ENCODE peak calls at places on chromosomes 11 and 22, in seven cellular contexts. A is brain microvascular endothelial cell, M is PC-3, G is activated B cell treated with CpG ODN at 0.5 μM for 24 hours, E is endothelial cell, J is RWPE2, H is AG09309. R is an unnamed sample.

GRCh38 chr11:27028653-27029052 is 12.0 kb upstream of the BBOX1 start:
- DNase-seq in A (no peak), H (no peak), E (no peak), G (no peak), J (no peak), M (no peak), R (no peak)

GRCh38 chr11:111926505-111927391 is 8.0 kb downstream of the C11orf52 start:
- DNase-seq in G (peak), H (peak), E (peak), A (peak), J (peak), M (peak), R (peak)

GRCh38 chr22:50119169-50119767 is 29.5 kb downstream of the MOV10L1 start:
- DNase-seq in A (no peak), J (no peak), E (no peak), M (no peak), G (no peak), H (no peak), R (no peak)

GRCh38 chr22:49372111-49372529 is 455.6 kb downstream of the BRD1 start:
- DNase-seq in H (no peak), E (peak), M (no peak), J (peak), A (no peak), G (no peak), R (no peak)

GRCh38 chr11:128457874-128458273 is 129.5 kb downstream of the ETS1 start:
- DNase-seq in H (no peak), M (no peak), J (no peak), G (no peak), A (no peak), E (no peak), R (no peak)

GRCh38 chr11:345179-345578 is 24.1 kb upstream of the B4GALNT4 start:
- DNase-seq in E (no peak), H (no peak), G (no peak), J (no peak), M (no peak), A (no peak), R (no peak)

GRCh38 chr11:117861151-117862018 is 15.1 kb downstream of the FXYD6 start:
- DNase-seq in H (no peak), M (peak), E (no peak), G (no peak), A (no peak), J (no peak), R (no peak)

GRCh38 chr22:37566329-37566837 is 6.1 kb downstream of the CDC42EP1 start:
- DNase-seq in M (no peak), A (no peak), H (no peak), G (peak), J (no peak), E (no peak), R (peak)

GRCh38 chr22:26362471-26362870 is 66.6 kb upstream of the ASPHD2 start:
- DNase-seq in J (no peak), A (peak), E (no peak), G (no peak), H (no peak), M (no peak), R (no peak)

GRCh38 chr22:37109242-37109917 is at the start of gene TMPRSS6:
- DNase-seq in G (no peak), E (no peak), M (no peak), J (no peak), H (no peak), A (no peak), R (no peak)

GRCh38 chr11:30749268-30749667 is 163.1 kb upstream of the MPPED2 start:
- DNase-seq in G (no peak), J (no peak), A (no peak), E (no peak), H (no peak), M (no peak), R (no peak)

GRCh38 chr11:86940122-86940777 is 14.9 kb downstream of the FZD4 start:
- DNase-seq in M (peak), E (peak), J (no peak), A (peak), G (no peak), H (no peak), R (no peak)

GRCh38 chr11:33334627-33335026 is 77.4 kb downstream of the HIPK3 start:
- DNase-seq in H (no peak), E (no peak), G (no peak), M (no peak), J (no peak), A (no peak), R (no peak)

GRCh38 chr11:35618497-35619029 is 303 bp downstream of the FJX1 start:
- DNase-seq in H (no peak), J (no peak), E (no peak), A (no peak), M (peak), G (peak), R (peak)

DNA sequence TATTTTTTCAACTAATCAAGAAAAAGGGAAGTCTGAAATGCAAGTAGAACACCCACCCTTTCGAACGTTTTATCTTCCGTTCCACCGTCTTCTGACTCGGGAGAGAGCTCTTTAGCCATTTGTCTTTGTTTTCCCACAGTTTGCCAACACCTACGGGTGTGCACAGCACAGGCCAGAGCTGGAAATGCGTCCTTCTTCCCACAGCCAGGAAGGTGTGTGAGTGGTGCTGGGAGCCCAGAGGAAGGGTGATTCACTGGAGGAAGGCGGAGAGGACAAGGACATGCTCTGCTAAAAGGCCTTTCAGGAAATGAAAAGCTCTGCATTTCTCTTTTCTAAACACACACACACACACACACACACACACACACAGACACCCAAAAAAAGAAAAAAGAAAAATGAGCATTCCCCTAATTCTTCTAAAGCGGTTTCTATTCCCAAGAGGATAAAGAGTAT is 18.5 kb downstream of the ENDOD1 start:
- DNase-seq in J (no peak), A (peak), G (no peak), H (no peak), E (peak), M (peak), R (no peak)
- TF ChIP-seq CTCF in J (no peak), A (no peak), G (no peak), H (no peak), E (no peak), M (no peak), R (no peak)

GRCh38 chr22:40187389-40187788 is 9.7 kb downstream of the TNRC6B start:
- DNase-seq in A (no peak), E (no peak), G (no peak), H (no peak), J (no peak), M (no peak), R (no peak)
- TF ChIP-seq CTCF in A (no peak), E (no peak), G (no peak), H (no peak), J (no peak), M (no peak), R (no peak)

DNA sequence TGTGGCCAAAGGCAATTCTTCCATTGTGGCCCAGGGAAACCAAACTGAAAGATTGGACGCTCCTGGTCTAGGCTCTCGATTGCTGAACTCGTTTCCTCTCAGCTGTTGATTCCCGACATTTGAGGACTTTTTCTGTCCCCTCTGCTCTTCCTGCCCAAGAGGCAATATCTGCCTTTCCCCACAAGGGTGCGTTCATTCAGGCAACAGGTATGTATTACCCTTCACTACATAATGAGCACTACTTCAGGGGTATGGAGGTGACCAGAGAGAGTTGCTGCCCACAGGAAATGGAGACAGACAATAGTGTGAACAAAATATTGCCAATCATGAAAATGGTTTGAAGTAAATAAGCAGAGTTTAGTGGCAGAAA is 8.2 kb downstream of the PTH start:
- DNase-seq in G (no peak), J (no peak), M (peak), A (peak), E (no peak), H (no peak), R (peak)
- TF ChIP-seq CTCF in G (no peak), J (no peak), M (peak), A (peak), E (no peak), H (peak), R (peak)

GRCh38 chr11:67606150-67606476 is 623 bp upstream of the NDUFV1 start:
- DNase-seq in E (no peak), H (no peak), G (no peak), A (no peak), M (no peak), J (no peak), R (no peak)
- TF ChIP-seq CTCF in E (no peak), H (no peak), G (no peak), A (no peak), M (no peak), J (no peak), R (no peak)

GRCh38 chr11:61579398-61580291 is 1.2 kb downstream of the SYT7 start:
- DNase-seq in H (no peak), G (no peak), M (no peak), E (no peak), J (no peak), A (no peak), R (no peak)
- TF ChIP-seq CTCF in H (no peak), G (no peak), M (peak), E (no peak), J (no peak), A (peak), R (no peak)

R was measured in GM13977.